ENCODE peak calls at places on chromosomes 7 and 10, in ten cellular contexts. X is choroid plexus epithelial cell, M is neural crest cell, Q is A549, A is endothelial cell, B is AG09319, P is AG09309, U is heart right ventricle, N is endodermal cell, Z is brain microvascular endothelial cell. H is an unnamed sample.

GRCh38 chr10:132665946-132666732 is 119.8 kb downstream of the NKX6-2 start:
- DNase-seq in X (peak), M (no peak), Q (peak), A (no peak), B (peak), P (peak), U (no peak), N (no peak), Z (peak), H (peak)

GRCh38 chr7:127819975-127820778 is 168.2 kb downstream of the SND1 start:
- DNase-seq in X (peak), M (no peak), Q (no peak), A (no peak), B (peak), P (no peak), U (no peak), N (no peak), Z (peak), H (no peak)

GRCh38 chr10:61750943-61751471 is 88.3 kb downstream of the CABCOCO1 start:
- DNase-seq in X (peak), M (peak), Q (peak), A (peak), B (no peak), P (no peak), U (peak), N (peak), Z (peak), H (peak)

GRCh38 chr10:11397566-11397965 is 213.9 kb downstream of the USP6NL start:
- DNase-seq in X (no peak), M (no peak), Q (no peak), A (no peak), B (no peak), P (no peak), U (no peak), N (peak), Z (no peak), H (no peak)

GRCh38 chr10:130401860-130402765 is 265.9 kb downstream of the GLRX3 start:
- DNase-seq in X (no peak), M (no peak), Q (no peak), A (no peak), B (no peak), P (no peak), U (no peak), N (peak), Z (no peak), H (no peak)

GRCh38 chr7:909358-910329 is 33.3 kb downstream of the GET4 start:
- DNase-seq in X (peak), M (no peak), Q (peak), A (no peak), B (no peak), P (no peak), U (peak), N (peak), Z (no peak), H (peak)

GRCh38 chr7:45646996-45647411 is 72.8 kb downstream of the ADCY1 start:
- DNase-seq in X (no peak), M (no peak), Q (no peak), A (no peak), B (no peak), P (no peak), U (peak), N (peak), Z (peak), H (no peak)

GRCh38 chr7:1851731-1852531 is 181.9 kb downstream of the ELFN1 start:
- DNase-seq in X (no peak), M (no peak), Q (no peak), A (no peak), B (no peak), P (no peak), U (no peak), N (peak), Z (no peak), H (no peak)

GRCh38 chr10:14879801-14880193 is 1.1 kb downstream of the SUV39H2 start:
- DNase-seq in X (no peak), M (no peak), Q (peak), A (no peak), B (no peak), P (no peak), U (no peak), N (no peak), Z (no peak), H (no peak)

GRCh38 chr7:156063241-156063810 is 251.1 kb upstream of the SHH start:
- DNase-seq in X (no peak), M (no peak), Q (no peak), A (no peak), B (no peak), P (no peak), U (no peak), N (no peak), Z (no peak), H (no peak)

GRCh38 chr7:80895056-80895455 is 23.8 kb downstream of the SEMA3C start:
- DNase-seq in X (no peak), M (no peak), Q (no peak), A (no peak), B (no peak), P (peak), U (no peak), N (no peak), Z (no peak), H (no peak)

GRCh38 chr10:59227136-59227673 is 50.8 kb downstream of the PHYHIPL start:
- DNase-seq in X (no peak), M (no peak), Q (no peak), A (no peak), B (no peak), P (no peak), U (no peak), N (peak), Z (no peak), H (no peak)

GRCh38 chr7:30019387-30019786 is 7.1 kb downstream of the FKBP14 start:
- DNase-seq in X (peak), M (no peak), Q (no peak), A (no peak), B (no peak), P (no peak), U (no peak), N (no peak), Z (no peak), H (no peak)
- TF ChIP-seq CTCF in X (peak), M (no peak), Q (peak), A (no peak), B (no peak), P (no peak), U (no peak), N (peak), Z (peak), H (no peak)

GRCh38 chr10:4704034-4704545 is 121.9 kb upstream of the AKR1E2 start:
- DNase-seq in X (peak), M (no peak), Q (peak), A (no peak), B (peak), P (peak), U (peak), N (no peak), Z (peak), H (no peak)

GRCh38 chr10:4710858-4711257 is 115.1 kb upstream of the AKR1E2 start:
- DNase-seq in X (no peak), M (no peak), Q (no peak), A (no peak), B (no peak), P (no peak), U (no peak), N (no peak), Z (no peak), H (no peak)

DNA sequence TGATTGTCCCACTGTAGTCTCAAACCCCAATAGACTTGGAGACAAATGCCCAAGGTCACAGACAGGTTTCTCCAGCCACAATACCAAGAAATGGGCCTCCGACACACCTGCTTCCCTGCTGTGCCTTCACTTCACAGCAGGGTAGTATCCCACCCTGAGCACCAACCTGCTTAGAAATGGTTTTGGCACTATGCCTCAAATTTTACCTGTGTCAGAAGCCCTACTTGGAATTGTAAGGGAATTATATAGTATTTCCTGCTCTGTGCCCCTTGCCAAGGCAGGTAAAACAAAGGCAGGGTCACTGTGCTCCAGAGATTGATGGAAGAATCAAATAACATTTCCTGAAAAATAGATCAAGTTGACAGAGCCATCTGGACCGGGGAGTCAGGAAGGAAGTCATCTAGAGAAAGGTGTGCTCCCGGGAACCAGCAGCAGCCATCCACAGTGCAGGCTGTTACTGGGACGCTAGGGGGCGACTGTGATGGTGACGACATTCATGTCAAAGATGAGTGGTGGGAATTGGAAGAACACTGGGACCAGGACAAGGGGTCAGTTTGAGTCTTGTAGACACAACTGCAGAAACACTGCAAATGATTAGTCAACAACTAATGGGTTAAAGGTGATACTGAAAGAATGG is 117.8 kb upstream of the AKR1E2 start:
- DNase-seq in X (no peak), M (no peak), Q (no peak), A (peak), B (no peak), P (no peak), U (no peak), N (peak), Z (no peak), H (no peak)
- TF ChIP-seq CTCF in X (peak), M (peak), Q (peak), A (peak), B (no peak), P (peak), U (no peak), N (peak), Z (peak), H (peak)

GRCh38 chr7:41033526-41033925 is 669.4 kb downstream of the INHBA start:
- DNase-seq in X (no peak), M (no peak), Q (no peak), A (no peak), B (no peak), P (no peak), U (no peak), N (no peak), Z (no peak), H (no peak)

GRCh38 chr7:41035788-41036187 is 667.1 kb downstream of the INHBA start:
- DNase-seq in X (no peak), M (no peak), Q (no peak), A (no peak), B (no peak), P (no peak), U (no peak), N (peak), Z (no peak), H (no peak)

GRCh38 chr7:41039386-41040315 is 663.2 kb downstream of the INHBA start:
- DNase-seq in X (no peak), M (no peak), Q (no peak), A (no peak), B (no peak), P (no peak), U (no peak), N (no peak), Z (no peak), H (no peak)

GRCh38 chr7:41038211-41038610 is 664.7 kb downstream of the INHBA start:
- DNase-seq in X (no peak), M (no peak), Q (no peak), A (no peak), B (no peak), P (no peak), U (no peak), N (no peak), Z (no peak), H (no peak)
- TF ChIP-seq CTCF in X (no peak), M (no peak), Q (no peak), A (no peak), B (no peak), P (no peak), U (no peak), N (no peak), Z (no peak), H (no peak)

GRCh38 chr10:98301664-98302319 is 33.8 kb upstream of the LOXL4 start:
- DNase-seq in X (no peak), M (no peak), Q (no peak), A (no peak), B (no peak), P (no peak), U (no peak), N (peak), Z (no peak), H (no peak)
- TF ChIP-seq CTCF in X (no peak), M (no peak), Q (no peak), A (no peak), B (no peak), P (no peak), U (no peak), N (no peak), Z (no peak), H (no peak)

DNA sequence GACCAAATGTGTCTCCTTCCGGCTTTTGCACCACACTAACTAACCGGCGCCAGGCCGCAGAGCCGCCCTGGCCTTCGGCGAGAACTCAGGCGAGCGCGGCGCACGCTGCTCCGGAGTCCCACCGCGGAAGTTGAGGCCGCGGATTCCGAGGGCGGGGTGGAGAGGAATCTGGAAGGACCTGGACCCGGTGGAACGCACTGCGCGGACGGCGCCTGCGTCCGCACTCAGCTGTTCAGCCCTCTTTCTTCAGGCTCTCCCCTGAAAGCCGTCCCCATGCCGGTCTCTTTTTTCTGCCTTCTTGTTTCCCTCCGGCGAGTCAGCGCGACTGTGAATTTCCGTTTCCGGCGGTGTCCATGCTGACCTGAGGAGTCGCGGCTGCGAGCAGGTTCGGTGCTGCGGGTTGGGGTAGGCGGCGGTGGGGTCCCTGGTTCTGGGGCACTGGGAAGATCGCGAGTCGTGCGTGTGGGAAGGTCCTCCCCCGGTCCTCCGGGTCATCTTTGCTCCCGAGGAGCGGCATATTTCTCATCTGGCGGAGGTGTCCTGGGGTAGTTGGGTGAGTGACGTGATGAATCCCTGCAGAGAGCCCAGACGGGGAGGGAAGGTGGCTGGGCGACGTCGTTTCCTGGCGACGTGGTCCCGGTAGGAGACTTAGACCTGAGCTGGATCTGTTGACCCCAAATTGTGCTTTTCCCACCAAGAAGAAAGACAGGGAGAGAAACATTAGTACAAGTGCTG is at the start of gene BMS1:
- DNase-seq in X (peak), M (peak), Q (peak), A (peak), B (peak), P (peak), U (peak), N (peak), Z (peak), H (peak)
- TF ChIP-seq CTCF in X (no peak), M (no peak), Q (no peak), A (no peak), B (no peak), P (no peak), U (no peak), N (no peak), Z (no peak), H (no peak)

GRCh38 chr10:92180326-92180881 is 110.5 kb downstream of the CPEB3 start:
- DNase-seq in X (no peak), M (no peak), Q (no peak), A (no peak), B (no peak), P (no peak), U (no peak), N (no peak), Z (no peak), H (no peak)

GRCh38 chr10:92183199-92183598 is 107.7 kb downstream of the CPEB3 start:
- DNase-seq in X (no peak), M (no peak), Q (no peak), A (no peak), B (no peak), P (no peak), U (no peak), N (no peak), Z (no peak), H (no peak)

GRCh38 chr10:92184977-92185376 is 105.9 kb downstream of the CPEB3 start:
- DNase-seq in X (no peak), M (no peak), Q (no peak), A (no peak), B (no peak), P (no peak), U (no peak), N (no peak), Z (no peak), H (no peak)

GRCh38 chr10:92177546-92177945 is 113.3 kb downstream of the CPEB3 start:
- DNase-seq in X (peak), M (no peak), Q (no peak), A (no peak), B (no peak), P (no peak), U (no peak), N (no peak), Z (no peak), H (no peak)

DNA sequence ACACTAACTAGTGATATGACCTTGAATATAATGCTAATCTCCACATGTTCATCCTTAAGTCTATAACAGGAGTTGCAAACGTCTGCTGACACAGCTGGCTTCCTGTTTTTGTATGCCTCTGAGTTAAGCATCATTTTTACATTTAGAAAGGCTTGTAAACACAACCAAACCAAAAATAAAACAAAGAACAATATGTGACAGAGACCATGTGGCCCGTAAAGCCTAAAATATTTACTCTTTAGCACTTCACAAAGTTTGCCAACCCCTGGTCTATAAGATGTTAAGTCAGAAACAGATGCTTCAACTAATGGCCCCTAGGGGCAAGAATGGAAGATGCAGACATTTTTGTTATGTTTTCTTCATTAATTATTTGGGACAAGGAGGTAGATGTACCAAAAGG is 109.3 kb downstream of the CPEB3 start:
- DNase-seq in X (peak), M (no peak), Q (peak), A (no peak), B (no peak), P (no peak), U (no peak), N (no peak), Z (peak), H (no peak)
- TF ChIP-seq CTCF in X (peak), M (peak), Q (no peak), A (peak), B (peak), P (peak), U (peak), N (peak), Z (peak), H (peak)

GRCh38 chr10:131477457-131478205 is 166.1 kb upstream of the TCERG1L start:
- DNase-seq in X (no peak), M (no peak), Q (no peak), A (no peak), B (no peak), P (no peak), U (no peak), N (peak), Z (no peak), H (no peak)

GRCh38 chr10:131474426-131474825 is 162.9 kb upstream of the TCERG1L start:
- DNase-seq in X (no peak), M (no peak), Q (no peak), A (no peak), B (no peak), P (no peak), U (no peak), N (no peak), Z (no peak), H (no peak)

GRCh38 chr10:131473645-131474044 is 162.1 kb upstream of the TCERG1L start:
- DNase-seq in X (no peak), M (no peak), Q (no peak), A (no peak), B (no peak), P (no peak), U (no peak), N (no peak), Z (no peak), H (no peak)

GRCh38 chr10:131475043-131475442 is 163.5 kb upstream of the TCERG1L start:
- DNase-seq in X (no peak), M (no peak), Q (no peak), A (no peak), B (no peak), P (no peak), U (no peak), N (no peak), Z (no peak), H (no peak)

GRCh38 chr10:131475803-131476202 is 164.3 kb upstream of the TCERG1L start:
- DNase-seq in X (no peak), M (no peak), Q (no peak), A (no peak), B (no peak), P (no peak), U (no peak), N (no peak), Z (no peak), H (no peak)
- TF ChIP-seq CTCF in X (no peak), M (no peak), Q (no peak), A (no peak), B (no peak), P (no peak), U (no peak), N (no peak), Z (no peak), H (no peak)

GRCh38 chr7:87564290-87564963 is 36.3 kb downstream of the ABCB1 start:
- DNase-seq in X (peak), M (peak), Q (peak), A (peak), B (no peak), P (no peak), U (no peak), N (peak), Z (no peak), H (no peak)
- TF ChIP-seq CTCF in X (peak), M (peak), Q (peak), A (no peak), B (peak), P (peak), U (no peak), N (peak), Z (peak), H (peak)

DNA sequence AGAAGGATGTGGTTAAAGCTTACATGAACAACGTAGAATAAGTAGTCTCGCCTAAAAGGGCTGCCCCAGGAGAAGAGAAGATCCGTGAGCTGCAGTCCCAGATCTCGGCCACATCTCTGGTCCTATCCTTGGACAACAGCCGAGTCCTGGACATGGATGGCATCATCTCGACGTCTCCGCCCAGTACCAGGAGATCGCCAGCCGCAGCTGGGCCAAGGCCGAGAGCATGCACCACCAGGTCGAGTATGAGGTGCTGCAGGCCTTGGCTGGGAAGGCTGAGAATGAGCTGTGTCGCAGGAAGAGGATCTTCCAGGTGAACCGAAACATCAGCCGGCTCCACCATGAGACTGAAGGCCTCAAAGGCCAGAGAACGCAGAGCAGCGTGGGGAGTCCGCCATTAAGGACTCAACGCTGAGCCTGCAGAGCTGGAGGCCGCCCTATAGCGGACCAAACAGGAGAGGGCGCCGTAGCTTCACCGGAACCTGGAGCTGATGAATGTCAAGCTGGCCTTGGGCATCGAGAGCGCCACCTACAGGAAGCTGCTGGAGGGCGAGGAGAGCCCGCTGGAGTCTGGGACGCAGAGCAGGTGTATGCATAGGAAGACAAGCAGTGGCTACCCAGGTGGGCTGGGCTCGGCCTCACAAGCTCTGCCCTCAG is 22.2 kb downstream of the LIPK start:
- DNase-seq in X (peak), M (peak), Q (no peak), A (peak), B (no peak), P (no peak), U (no peak), N (peak), Z (no peak), H (peak)
- TF ChIP-seq CTCF in X (peak), M (peak), Q (peak), A (peak), B (peak), P (peak), U (no peak), N (peak), Z (peak), H (peak)

H was measured in CD14-positive monocyte.